ENCODE peak calls at places on chromosomes 1 and 21, in six cellular contexts. H is astrocyte, J is pancreas, D is uterus, Q is GM06990, T is cardiac muscle cell. Z is an unnamed sample.
A peak's percentile ranks its signal among the peaks of the same experiment; 100 is the strongest.

GRCh38 chr1:43557744-43558245 is 27.1 kb downstream of the PTPRF start:
- DNase-seq in J (no peak), Q (no peak), T (peak; percentile 47), D (peak; percentile 54), H (peak; percentile 11), Z (peak; percentile 66)

GRCh38 chr1:185739967-185740366 is 5.8 kb downstream of the HMCN1 start:
- DNase-seq in Q (peak; percentile 17), J (no peak), H (no peak), D (no peak), T (no peak), Z (no peak)

GRCh38 chr1:220874201-220874655 is 5.0 kb upstream of the HLX start:
- DNase-seq in D (peak; percentile 52), J (peak; percentile 49), T (peak; percentile 70), H (no peak), Q (no peak), Z (no peak)

GRCh38 chr1:178057131-178057765 is 36.7 kb upstream of the RASAL2 start:
- DNase-seq in T (peak; percentile 28), H (no peak), Q (no peak), D (no peak), J (no peak), Z (no peak)

GRCh38 chr1:188652678-188653077 is 1823.9 kb downstream of the PLA2G4A start:
- DNase-seq in Q (no peak), J (no peak), D (no peak), T (peak; percentile 60), H (peak; percentile 97), Z (no peak)

GRCh38 chr1:40384887-40385286 is 11.4 kb downstream of the SMAP2 start:
- DNase-seq in T (no peak), J (no peak), D (no peak), Q (no peak), H (no peak), Z (no peak)

GRCh38 chr21:27700974-27701614 is 734.2 kb upstream of the ADAMTS5 start:
- DNase-seq in T (peak; percentile 93), Q (no peak), H (peak; percentile 17), D (peak; percentile 90), J (peak; percentile 74), Z (peak; percentile 91)

GRCh38 chr1:200040516-200041138 is 13.1 kb downstream of the NR5A2 start:
- DNase-seq in D (peak; percentile 40), T (peak; percentile 35), J (peak; percentile 84), H (no peak), Q (peak; percentile 30), Z (no peak)

GRCh38 chr1:162151900-162152829 is 82.7 kb downstream of the NOS1AP start:
- DNase-seq in D (no peak), H (peak; percentile 78), Q (peak; percentile 27), T (peak; percentile 98), J (peak; percentile 33), Z (no peak)

GRCh38 chr1:147643974-147644373 is 26.4 kb downstream of the ACP6 start:
- DNase-seq in D (no peak), Q (no peak), H (no peak), J (no peak), T (no peak), Z (no peak)

GRCh38 chr1:225517221-225517620 is 89.4 kb upstream of the LBR start:
- DNase-seq in J (no peak), D (no peak), H (no peak), T (no peak), Q (no peak), Z (no peak)

GRCh38 chr1:186125035-186125434 is 250.0 kb downstream of the TPR start:
- DNase-seq in H (no peak), T (no peak), D (no peak), J (no peak), Q (no peak), Z (no peak)

GRCh38 chr1:10665930-10666850 is 130.3 kb downstream of the CASZ1 start:
- DNase-seq in Q (no peak), D (no peak), T (no peak), J (no peak), H (no peak), Z (no peak)

GRCh38 chr1:47893412-47893811 is 103.8 kb downstream of the TRABD2B start:
- DNase-seq in J (no peak), T (no peak), D (no peak), H (no peak), Q (no peak), Z (no peak)

GRCh38 chr1:235423214-235423652 is 56.0 kb downstream of the TBCE start:
- DNase-seq in T (no peak), D (no peak), H (no peak), J (no peak), Q (no peak), Z (no peak)

GRCh38 chr1:18581420-18581880 is 49.2 kb upstream of the PAX7 start:
- DNase-seq in Q (peak; percentile 53), H (no peak), T (peak; percentile 23), D (no peak), J (peak; percentile 80), Z (no peak)

GRCh38 chr1:204162498-204163074 is 3.6 kb downstream of the REN start:
- DNase-seq in H (peak; percentile 10), Q (peak; percentile 51), J (peak; percentile 94), D (peak; percentile 77), T (peak; percentile 72), Z (peak; percentile 85)

GRCh38 chr21:22813201-22813600 is 1815.0 kb downstream of the NCAM2 start:
- DNase-seq in D (no peak), Q (no peak), J (no peak), H (no peak), T (no peak), Z (no peak)

GRCh38 chr1:15219280-15220023 is 27.6 kb upstream of the FHAD1 start:
- DNase-seq in D (no peak), H (no peak), J (no peak), T (no peak), Q (peak; percentile 22), Z (no peak)

GRCh38 chr21:45385549-45386050 is 19.4 kb upstream of the COL18A1 start:
- DNase-seq in Q (no peak), D (peak; percentile 16), T (no peak), H (no peak), J (peak; percentile 44), Z (no peak)

GRCh38 chr21:45386336-45386727 is 18.6 kb upstream of the COL18A1 start:
- DNase-seq in T (no peak), H (no peak), J (peak; percentile 51), Q (no peak), D (peak; percentile 24), Z (peak; percentile 43)

GRCh38 chr21:45387506-45387905 is 17.5 kb upstream of the COL18A1 start:
- DNase-seq in T (no peak), H (no peak), D (peak; percentile 18), Q (no peak), J (no peak), Z (peak; percentile 47)

GRCh38 chr21:45388011-45388521 is 16.9 kb upstream of the COL18A1 start:
- DNase-seq in T (no peak), D (peak; percentile 36), H (no peak), Q (no peak), J (peak; percentile 28), Z (peak; percentile 52)

DNA sequence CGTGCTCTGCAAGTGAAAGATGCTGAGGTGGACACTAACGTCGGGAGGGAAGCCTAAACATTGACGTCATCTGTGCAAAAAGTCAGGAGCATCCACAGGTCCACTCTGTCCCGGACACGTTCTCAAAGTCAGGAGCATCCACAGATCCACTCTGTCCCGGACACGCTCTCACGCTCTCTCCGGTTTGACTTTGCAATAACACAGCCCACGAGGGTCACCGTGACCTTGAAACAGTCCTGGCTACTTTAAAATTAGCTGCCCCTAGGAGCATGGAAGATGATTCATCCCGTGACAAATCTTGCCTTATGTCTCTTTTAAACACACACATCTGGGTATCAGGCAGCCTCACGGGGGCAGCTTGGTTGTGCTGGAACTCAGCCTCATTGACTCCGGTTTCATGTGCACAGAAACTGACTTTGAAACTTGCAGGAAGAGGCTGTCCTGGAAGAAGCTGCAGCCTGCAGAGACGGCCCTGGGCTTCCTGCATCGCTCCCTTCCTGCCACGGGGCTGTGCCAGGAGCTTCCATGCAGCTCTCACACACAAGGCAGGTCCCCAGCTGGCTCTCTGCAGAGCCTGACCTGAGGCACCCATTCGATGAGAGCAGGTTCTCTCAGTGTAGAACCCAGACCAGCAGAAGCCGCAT is 18.1 kb upstream of the COL18A1 start:
- DNase-seq in H (peak; percentile 85), J (peak; percentile 61), Q (no peak), D (peak; percentile 93), T (peak; percentile 89), Z (peak; percentile 86)
- TF ChIP-seq CTCF in H (peak; percentile 13), J (no peak), Q (no peak), D (peak; percentile 43), T (peak; percentile 38), Z (peak; percentile 68)

GRCh38 chr1:155050560-155051341 is at the start of gene ADAM15:
- DNase-seq in J (peak; percentile 91), T (peak; percentile 70), D (peak; percentile 72), H (peak; percentile 35), Q (peak; percentile 79), Z (peak; percentile 86)

GRCh38 chr1:155052412-155053400 is 1.6 kb downstream of the ADAM15 start:
- DNase-seq in T (no peak), D (peak; percentile 62), H (no peak), Q (no peak), J (peak; percentile 39), Z (no peak)

GRCh38 chr1:155049651-155050559 is 1.2 kb upstream of the ADAM15 start:
- DNase-seq in D (no peak), T (peak; percentile 40), Q (no peak), H (peak; percentile 31), J (peak; percentile 19), Z (no peak)

GRCh38 chr1:155051777-155052398 is 772 bp downstream of the ADAM15 start:
- DNase-seq in Q (peak; percentile 31), T (no peak), J (peak; percentile 82), H (no peak), D (peak; percentile 72), Z (peak; percentile 68)

DNA sequence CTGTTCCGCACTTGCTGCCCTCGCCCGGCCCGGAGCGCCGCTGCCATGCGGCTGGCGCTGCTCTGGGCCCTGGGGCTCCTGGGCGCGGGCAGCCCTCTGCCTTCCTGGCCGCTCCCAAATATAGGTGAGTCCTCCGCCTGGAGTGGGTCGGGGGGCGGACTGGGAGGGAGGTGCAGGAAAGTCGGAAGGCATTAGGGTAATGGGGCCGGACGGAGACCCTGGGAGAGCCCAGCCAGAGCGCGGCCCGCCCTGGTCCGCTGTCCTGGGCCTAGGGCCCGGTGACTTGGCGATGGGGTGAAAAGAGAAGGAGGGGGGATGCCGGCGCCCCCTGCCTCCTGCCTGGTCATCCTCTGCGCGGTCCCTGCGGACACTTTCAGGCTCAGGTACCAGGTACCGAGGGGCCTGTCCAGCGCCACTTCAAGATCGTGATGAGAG is 243 bp downstream of the ADAM15 start:
- DNase-seq in H (no peak), D (no peak), J (no peak), Q (no peak), T (no peak), Z (no peak)
- TF ChIP-seq CTCF in H (no peak), D (no peak), J (no peak), Q (peak; percentile 12), T (no peak), Z (no peak)

DNA sequence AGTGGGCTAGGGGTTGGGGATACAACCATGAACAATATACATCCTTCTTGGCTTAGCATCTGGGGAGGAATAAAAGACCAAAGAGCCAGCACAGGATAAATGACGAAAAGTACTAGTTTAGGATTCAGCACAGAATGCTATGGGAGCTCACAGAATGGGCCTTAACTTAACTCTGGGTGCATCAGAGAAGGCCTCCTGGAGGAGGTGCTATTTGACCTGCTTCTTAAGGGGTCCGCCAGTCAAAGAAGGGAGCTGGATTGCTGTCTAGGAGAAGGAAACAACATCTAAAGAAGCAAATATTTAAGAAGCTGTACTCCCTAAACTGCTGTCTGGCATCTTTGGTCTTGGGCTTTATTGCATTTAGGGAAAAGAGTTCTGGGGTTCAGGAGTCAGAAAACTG is 175.8 kb upstream of the PLXNA2 start:
- DNase-seq in Q (no peak), J (no peak), T (no peak), H (no peak), D (no peak), Z (no peak)
- TF ChIP-seq CTCF in Q (no peak), J (no peak), T (no peak), H (no peak), D (no peak), Z (no peak)

GRCh38 chr1:180696361-180696760 is 64.5 kb downstream of the XPR1 start:
- DNase-seq in Q (no peak), J (no peak), D (no peak), H (no peak), T (no peak), Z (no peak)
- TF ChIP-seq CTCF in Q (no peak), J (no peak), D (no peak), H (no peak), T (no peak), Z (no peak)

Z was measured in ovary.